ENCODE peak calls at places on chromosomes 2 and 18, in seven cellular contexts. One of them, this sample, is unnamed.

GRCh38 chr2:206381881-206382280 is 61.5 kb upstream of the ADAM23 start:
- DNase-seq in HFF-Myc: no peak
- DNase-seq in left ventricle myocardium inferior: no peak
- DNase-seq in H7: no peak
- DNase-seq in Caco-2: no peak
- DNase-seq in epithelial cell of esophagus: no peak
- DNase-seq in lower lobe of right lung: no peak
- DNase-seq in this sample: no peak

GRCh38 chr18:69894467-69894866 is 53.2 kb downstream of the CD226 start:
- DNase-seq in HFF-Myc: no peak
- DNase-seq in left ventricle myocardium inferior: no peak
- DNase-seq in H7: no peak
- DNase-seq in Caco-2: no peak
- DNase-seq in epithelial cell of esophagus: no peak
- DNase-seq in lower lobe of right lung: no peak
- DNase-seq in this sample: no peak

GRCh38 chr18:2143666-2144065 is 427.6 kb downstream of the METTL4 start:
- DNase-seq in HFF-Myc: no peak
- DNase-seq in left ventricle myocardium inferior: no peak
- DNase-seq in H7: no peak
- DNase-seq in Caco-2: no peak
- DNase-seq in epithelial cell of esophagus: no peak
- DNase-seq in lower lobe of right lung: no peak
- DNase-seq in this sample: peak; percentile 64

GRCh38 chr2:137706786-137707613 is 257.3 kb upstream of the HNMT start:
- DNase-seq in HFF-Myc: no peak
- DNase-seq in left ventricle myocardium inferior: no peak
- DNase-seq in H7: no peak
- DNase-seq in Caco-2: no peak
- DNase-seq in epithelial cell of esophagus: peak; percentile 8
- DNase-seq in lower lobe of right lung: peak; percentile 46
- DNase-seq in this sample: no peak

GRCh38 chr2:62692225-62692624 is 13.3 kb upstream of the EHBP1 start:
- DNase-seq in HFF-Myc: no peak
- DNase-seq in left ventricle myocardium inferior: no peak
- DNase-seq in H7: no peak
- DNase-seq in Caco-2: no peak
- DNase-seq in epithelial cell of esophagus: peak; percentile 65
- DNase-seq in lower lobe of right lung: no peak
- DNase-seq in this sample: no peak

GRCh38 chr18:52979888-52980287 is 639.9 kb downstream of the DCC start:
- DNase-seq in HFF-Myc: no peak
- DNase-seq in left ventricle myocardium inferior: no peak
- DNase-seq in H7: no peak
- DNase-seq in Caco-2: no peak
- DNase-seq in epithelial cell of esophagus: no peak
- DNase-seq in lower lobe of right lung: no peak
- DNase-seq in this sample: no peak

GRCh38 chr2:209460151-209460761 is 36.4 kb downstream of the MAP2 start:
- DNase-seq in HFF-Myc: no peak
- DNase-seq in left ventricle myocardium inferior: no peak
- DNase-seq in H7: no peak
- DNase-seq in Caco-2: no peak
- DNase-seq in epithelial cell of esophagus: peak; percentile 83
- DNase-seq in lower lobe of right lung: no peak
- DNase-seq in this sample: no peak

GRCh38 chr2:234273887-234274584 is 222.8 kb downstream of the ARL4C start:
- DNase-seq in HFF-Myc: no peak
- DNase-seq in left ventricle myocardium inferior: no peak
- DNase-seq in H7: no peak
- DNase-seq in Caco-2: no peak
- DNase-seq in epithelial cell of esophagus: no peak
- DNase-seq in lower lobe of right lung: no peak
- DNase-seq in this sample: no peak

GRCh38 chr2:126663184-126663963 is 7.4 kb downstream of the GYPC start:
- DNase-seq in HFF-Myc: no peak
- DNase-seq in left ventricle myocardium inferior: no peak
- DNase-seq in H7: peak; percentile 13
- DNase-seq in Caco-2: no peak
- DNase-seq in epithelial cell of esophagus: no peak
- DNase-seq in lower lobe of right lung: no peak
- DNase-seq in this sample: no peak

GRCh38 chr2:30655660-30656059 is 151.6 kb downstream of the CAPN13 start:
- DNase-seq in HFF-Myc: no peak
- DNase-seq in left ventricle myocardium inferior: no peak
- DNase-seq in H7: no peak
- DNase-seq in Caco-2: no peak
- DNase-seq in epithelial cell of esophagus: no peak
- DNase-seq in lower lobe of right lung: no peak
- DNase-seq in this sample: peak; percentile 64

GRCh38 chr2:68766378-68766845 is 31.8 kb downstream of the ARHGAP25 start:
- DNase-seq in HFF-Myc: no peak
- DNase-seq in left ventricle myocardium inferior: peak; percentile 27
- DNase-seq in H7: no peak
- DNase-seq in Caco-2: no peak
- DNase-seq in epithelial cell of esophagus: peak; percentile 86
- DNase-seq in lower lobe of right lung: peak; percentile 81
- DNase-seq in this sample: peak; percentile 30

GRCh38 chr18:61608306-61608705 is 275.1 kb downstream of the CDH20 start:
- DNase-seq in HFF-Myc: no peak
- DNase-seq in left ventricle myocardium inferior: no peak
- DNase-seq in H7: no peak
- DNase-seq in Caco-2: no peak
- DNase-seq in epithelial cell of esophagus: no peak
- DNase-seq in lower lobe of right lung: no peak
- DNase-seq in this sample: no peak

GRCh38 chr2:213216461-213216860 is 65.0 kb upstream of the IKZF2 start:
- DNase-seq in HFF-Myc: no peak
- DNase-seq in left ventricle myocardium inferior: no peak
- DNase-seq in H7: no peak
- DNase-seq in Caco-2: no peak
- DNase-seq in epithelial cell of esophagus: peak; percentile 90
- DNase-seq in lower lobe of right lung: no peak
- DNase-seq in this sample: peak; percentile 89

GRCh38 chr18:21682276-21683051 is 22.1 kb downstream of the ABHD3 start:
- DNase-seq in HFF-Myc: no peak
- DNase-seq in left ventricle myocardium inferior: no peak
- DNase-seq in H7: peak; percentile 24
- DNase-seq in Caco-2: no peak
- DNase-seq in epithelial cell of esophagus: peak; percentile 77
- DNase-seq in lower lobe of right lung: no peak
- DNase-seq in this sample: peak; percentile 83

GRCh38 chr18:69916412-69916811 is 31.3 kb downstream of the CD226 start:
- DNase-seq in HFF-Myc: no peak
- DNase-seq in left ventricle myocardium inferior: no peak
- DNase-seq in H7: no peak
- DNase-seq in Caco-2: no peak
- DNase-seq in epithelial cell of esophagus: peak; percentile 45
- DNase-seq in lower lobe of right lung: no peak
- DNase-seq in this sample: no peak

GRCh38 chr2:231263118-231263831 is 64.8 kb downstream of the ARMC9 start:
- DNase-seq in HFF-Myc: no peak
- DNase-seq in left ventricle myocardium inferior: no peak
- DNase-seq in H7: no peak
- DNase-seq in Caco-2: no peak
- DNase-seq in epithelial cell of esophagus: no peak
- DNase-seq in lower lobe of right lung: no peak
- DNase-seq in this sample: no peak

GRCh38 chr2:138028538-138028937 is 64.3 kb downstream of the HNMT start:
- DNase-seq in HFF-Myc: no peak
- DNase-seq in left ventricle myocardium inferior: no peak
- DNase-seq in H7: no peak
- DNase-seq in Caco-2: no peak
- DNase-seq in epithelial cell of esophagus: no peak
- DNase-seq in lower lobe of right lung: no peak
- DNase-seq in this sample: no peak

GRCh38 chr2:99825630-99826029 is 316.8 kb downstream of the AFF3 start:
- DNase-seq in HFF-Myc: no peak
- DNase-seq in left ventricle myocardium inferior: no peak
- DNase-seq in H7: no peak
- DNase-seq in Caco-2: no peak
- DNase-seq in epithelial cell of esophagus: no peak
- DNase-seq in lower lobe of right lung: no peak
- DNase-seq in this sample: no peak

GRCh38 chr2:193876980-193877379 is 1682.2 kb upstream of the TMEFF2 start:
- DNase-seq in HFF-Myc: no peak
- DNase-seq in left ventricle myocardium inferior: no peak
- DNase-seq in H7: no peak
- DNase-seq in Caco-2: no peak
- DNase-seq in epithelial cell of esophagus: no peak
- DNase-seq in lower lobe of right lung: no peak
- DNase-seq in this sample: no peak

GRCh38 chr2:219570924-219571310 is 422 bp downstream of the OBSL1 start:
- DNase-seq in HFF-Myc: no peak
- DNase-seq in left ventricle myocardium inferior: no peak
- DNase-seq in H7: no peak
- DNase-seq in Caco-2: no peak
- DNase-seq in epithelial cell of esophagus: no peak
- DNase-seq in lower lobe of right lung: no peak
- DNase-seq in this sample: peak; percentile 42

GRCh38 chr2:219569041-219569440 is 2.3 kb downstream of the OBSL1 start:
- DNase-seq in HFF-Myc: no peak
- DNase-seq in left ventricle myocardium inferior: no peak
- DNase-seq in H7: peak; percentile 29
- DNase-seq in Caco-2: no peak
- DNase-seq in epithelial cell of esophagus: no peak
- DNase-seq in lower lobe of right lung: no peak
- DNase-seq in this sample: no peak

GRCh38 chr2:219571311-219572236 is at the start of gene OBSL1:
- DNase-seq in HFF-Myc: peak; percentile 22
- DNase-seq in left ventricle myocardium inferior: peak; percentile 85
- DNase-seq in H7: peak; percentile 98
- DNase-seq in Caco-2: peak; percentile 92
- DNase-seq in epithelial cell of esophagus: peak; percentile 80
- DNase-seq in lower lobe of right lung: peak; percentile 77
- DNase-seq in this sample: peak; percentile 92

GRCh38 chr2:219569635-219570034 is 1.7 kb downstream of the OBSL1 start:
- DNase-seq in HFF-Myc: no peak
- DNase-seq in left ventricle myocardium inferior: no peak
- DNase-seq in H7: peak; percentile 28
- DNase-seq in Caco-2: no peak
- DNase-seq in epithelial cell of esophagus: no peak
- DNase-seq in lower lobe of right lung: no peak
- DNase-seq in this sample: no peak

DNA sequence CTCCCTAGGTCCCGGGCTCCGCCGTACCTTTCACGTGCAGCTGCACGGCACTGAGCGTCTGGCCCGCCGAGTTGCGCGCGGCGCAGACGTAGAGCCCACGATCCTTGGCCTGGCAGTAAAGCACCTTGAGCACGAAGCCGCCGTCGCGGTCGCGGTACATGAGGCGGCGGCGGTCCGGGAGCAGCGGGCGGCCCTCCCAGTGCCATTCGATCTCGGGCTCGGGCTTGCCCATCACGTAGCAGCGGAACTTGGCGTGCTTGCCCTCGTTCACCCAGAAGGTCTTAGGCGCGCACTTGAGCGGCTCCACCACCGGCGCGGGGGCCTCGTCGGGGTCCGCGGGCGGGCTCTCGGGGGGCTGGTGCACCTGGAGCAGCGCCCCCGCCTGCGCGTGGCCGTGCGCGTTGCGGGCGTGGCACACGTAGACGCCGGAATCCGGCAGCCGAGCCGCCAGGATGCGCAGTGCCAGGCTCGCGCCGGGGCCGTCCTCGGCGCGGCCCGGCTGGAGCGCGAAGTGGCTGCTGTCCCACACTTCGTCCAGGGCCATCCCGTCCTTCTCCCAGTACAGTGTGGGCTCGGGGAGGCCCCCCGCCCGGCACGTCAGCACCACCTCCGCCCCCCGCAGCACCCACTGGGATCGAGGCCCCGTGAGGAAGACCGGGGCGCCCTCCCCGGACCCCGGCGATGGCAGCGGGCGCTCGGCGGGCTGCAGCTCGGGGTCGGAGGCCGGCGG is 980 bp downstream of the OBSL1 start:
- DNase-seq in HFF-Myc: no peak
- DNase-seq in left ventricle myocardium inferior: no peak
- DNase-seq in H7: peak; percentile 88
- DNase-seq in Caco-2: no peak
- DNase-seq in epithelial cell of esophagus: peak; percentile 40
- DNase-seq in lower lobe of right lung: no peak
- DNase-seq in this sample: peak; percentile 47
- H3K4me3 ChIP-seq in HFF-Myc: peak overlapping the region; percentile 51
- H3K4me3 ChIP-seq in left ventricle myocardium inferior: peak overlapping the region; percentile 79
- H3K4me3 ChIP-seq in H7: peak overlapping the region; percentile 74
- H3K4me3 ChIP-seq in Caco-2: peak overlapping the region; percentile 75
- H3K4me3 ChIP-seq in epithelial cell of esophagus: peak overlapping the region; percentile 50
- H3K4me3 ChIP-seq in lower lobe of right lung: peak overlapping the region; percentile 66
- H3K4me3 ChIP-seq in this sample: peak overlapping the region; percentile 98

GRCh38 chr2:238285653-238286082 is 2.7 kb downstream of the PER2 start:
- DNase-seq in HFF-Myc: peak; percentile 93
- DNase-seq in left ventricle myocardium inferior: peak; percentile 60
- DNase-seq in H7: peak; percentile 67
- DNase-seq in Caco-2: peak; percentile 82
- DNase-seq in epithelial cell of esophagus: peak; percentile 98
- DNase-seq in lower lobe of right lung: peak; percentile 87
- DNase-seq in this sample: peak; percentile 95
- H3K4me3 ChIP-seq in HFF-Myc: peak overlapping the region; percentile 12
- H3K4me3 ChIP-seq in left ventricle myocardium inferior: no peak overlapping the region
- H3K4me3 ChIP-seq in H7: no peak overlapping the region
- H3K4me3 ChIP-seq in Caco-2: peak overlapping the region; percentile 3
- H3K4me3 ChIP-seq in epithelial cell of esophagus: peak overlapping the region; percentile 93
- H3K4me3 ChIP-seq in lower lobe of right lung: no peak overlapping the region
- H3K4me3 ChIP-seq in this sample: no peak overlapping the region

GRCh38 chr2:27264753-27265535 is 2.1 kb upstream of the SLC30A3 start:
- DNase-seq in HFF-Myc: no peak
- DNase-seq in left ventricle myocardium inferior: peak; percentile 66
- DNase-seq in H7: peak; percentile 98
- DNase-seq in Caco-2: peak; percentile 80
- DNase-seq in epithelial cell of esophagus: peak; percentile 43
- DNase-seq in lower lobe of right lung: peak; percentile 72
- DNase-seq in this sample: peak; percentile 90
- H3K4me3 ChIP-seq in HFF-Myc: peak overlapping the region; percentile 34
- H3K4me3 ChIP-seq in left ventricle myocardium inferior: peak overlapping the region; percentile 78
- H3K4me3 ChIP-seq in H7: peak overlapping the region; percentile 53
- H3K4me3 ChIP-seq in Caco-2: peak overlapping the region; percentile 50
- H3K4me3 ChIP-seq in epithelial cell of esophagus: no peak overlapping the region
- H3K4me3 ChIP-seq in lower lobe of right lung: peak overlapping the region; percentile 40
- H3K4me3 ChIP-seq in this sample: peak overlapping the region; percentile 92

GRCh38 chr2:7880126-7880525 is 801.7 kb upstream of the ID2 start:
- DNase-seq in HFF-Myc: no peak
- DNase-seq in left ventricle myocardium inferior: no peak
- DNase-seq in H7: no peak
- DNase-seq in Caco-2: no peak
- DNase-seq in epithelial cell of esophagus: no peak
- DNase-seq in lower lobe of right lung: no peak
- DNase-seq in this sample: peak; percentile 36

GRCh38 chr2:7881038-7881437 is 800.8 kb upstream of the ID2 start:
- DNase-seq in HFF-Myc: no peak
- DNase-seq in left ventricle myocardium inferior: no peak
- DNase-seq in H7: no peak
- DNase-seq in Caco-2: no peak
- DNase-seq in epithelial cell of esophagus: no peak
- DNase-seq in lower lobe of right lung: no peak
- DNase-seq in this sample: no peak

GRCh38 chr2:7881456-7881855 is 800.4 kb upstream of the ID2 start:
- DNase-seq in HFF-Myc: no peak
- DNase-seq in left ventricle myocardium inferior: no peak
- DNase-seq in H7: no peak
- DNase-seq in Caco-2: no peak
- DNase-seq in epithelial cell of esophagus: no peak
- DNase-seq in lower lobe of right lung: no peak
- DNase-seq in this sample: no peak

GRCh38 chr2:7878786-7879515 is 802.9 kb upstream of the ID2 start:
- DNase-seq in HFF-Myc: no peak
- DNase-seq in left ventricle myocardium inferior: no peak
- DNase-seq in H7: peak; percentile 19
- DNase-seq in Caco-2: no peak
- DNase-seq in epithelial cell of esophagus: no peak
- DNase-seq in lower lobe of right lung: no peak
- DNase-seq in this sample: peak; percentile 9

GRCh38 chr2:7880561-7880960 is 801.3 kb upstream of the ID2 start:
- DNase-seq in HFF-Myc: no peak
- DNase-seq in left ventricle myocardium inferior: no peak
- DNase-seq in H7: no peak
- DNase-seq in Caco-2: no peak
- DNase-seq in epithelial cell of esophagus: no peak
- DNase-seq in lower lobe of right lung: no peak
- DNase-seq in this sample: no peak
- H3K4me3 ChIP-seq in HFF-Myc: no peak overlapping the region
- H3K4me3 ChIP-seq in left ventricle myocardium inferior: no peak overlapping the region
- H3K4me3 ChIP-seq in H7: peak overlapping the region; percentile 62
- H3K4me3 ChIP-seq in Caco-2: no peak overlapping the region
- H3K4me3 ChIP-seq in epithelial cell of esophagus: no peak overlapping the region
- H3K4me3 ChIP-seq in lower lobe of right lung: no peak overlapping the region
- H3K4me3 ChIP-seq in this sample: no peak overlapping the region